ENCODE peak calls at places on chromosomes 6 and 20, in nine cellular contexts. D is ELR; R is D341Med; E is NCI-H345; I is HepG2; T is GM23248; L is endothelial cell; W is brain microvascular endothelial cell; B is stimulated activated CD8-positive, alpha-beta memory T cell treated with anti-CD3 and anti-CD28 coated beads, Interleukin-7, amount 100 ng/mL, for 4 hours. Y is an unnamed sample.

GRCh38 chr20:57071283-57071701 is 195.1 kb downstream of the BMP7 start:
- DNase-seq in B (no peak), T (peak; percentile 46), D (no peak), L (no peak), E (peak; percentile 85), I (no peak), W (no peak), R (no peak), Y (peak; percentile 52)

GRCh38 chr20:33704197-33704924 is 15.7 kb downstream of the PXMP4 start:
- DNase-seq in B (no peak), L (no peak), R (no peak), W (no peak), I (no peak), D (peak; percentile 30), E (no peak), T (peak; percentile 20), Y (peak; percentile 58)

GRCh38 chr6:69386431-69386830 is 410.4 kb downstream of the LMBRD1 start:
- DNase-seq in B (no peak), E (no peak), W (no peak), D (no peak), I (no peak), R (no peak), T (no peak), L (no peak), Y (no peak)

GRCh38 chr6:157908369-157909281 is 73.0 kb upstream of the SYNJ2 start:
- DNase-seq in L (no peak), B (no peak), W (no peak), D (no peak), R (no peak), T (no peak), E (no peak), I (no peak), Y (no peak)

GRCh38 chr20:7770046-7770445 is 170.2 kb downstream of the HAO1 start:
- DNase-seq in D (no peak), L (no peak), R (no peak), I (no peak), E (peak; percentile 63), B (no peak), W (no peak), T (no peak), Y (no peak)

GRCh38 chr6:88166901-88167624 is 916 bp upstream of the CNR1 start:
- DNase-seq in L (peak; percentile 14), R (peak; percentile 67), D (no peak), I (no peak), T (no peak), E (peak; percentile 30), B (no peak), W (no peak), Y (no peak)

GRCh38 chr20:33936651-33937050 is 57.1 kb upstream of the RALY start:
- DNase-seq in I (no peak), W (no peak), L (no peak), T (no peak), B (no peak), E (no peak), R (no peak), D (no peak), Y (no peak)

GRCh38 chr20:18692453-18692852 is 104.6 kb downstream of the DTD1 start:
- DNase-seq in E (no peak), D (no peak), W (no peak), R (no peak), L (no peak), I (no peak), B (no peak), T (no peak), Y (no peak)

GRCh38 chr20:64077876-64078551 is 1.3 kb downstream of the RGS19 start:
- DNase-seq in D (no peak), E (no peak), B (peak; percentile 28), I (no peak), R (no peak), W (no peak), T (no peak), L (no peak), Y (no peak)

GRCh38 chr6:128600397-128600951 is 80.1 kb upstream of the PTPRK start:
- DNase-seq in T (peak; percentile 96), L (peak; percentile 23), D (peak; percentile 97), B (no peak), W (peak; percentile 96), R (no peak), E (no peak), I (no peak), Y (peak; percentile 100)

GRCh38 chr20:61173966-61174725 is 77.9 kb upstream of the CDH4 start:
- DNase-seq in T (peak; percentile 57), I (no peak), B (no peak), L (no peak), D (peak; percentile 44), W (no peak), E (no peak), R (no peak), Y (peak; percentile 56)

GRCh38 chr20:34946661-34947060 is 8.9 kb downstream of the GSS start:
- DNase-seq in R (no peak), D (peak; percentile 26), B (no peak), L (no peak), T (no peak), I (peak; percentile 58), E (no peak), W (no peak), Y (no peak)

GRCh38 chr20:43829951-43830690 is 84.5 kb upstream of the TOX2 start:
- DNase-seq in B (no peak), I (no peak), L (no peak), R (no peak), W (no peak), E (no peak), D (no peak), T (no peak), Y (no peak)

GRCh38 chr6:92538926-92539325 is 880.4 kb downstream of the EPHA7 start:
- DNase-seq in B (no peak), L (no peak), I (no peak), D (no peak), E (no peak), T (no peak), W (no peak), R (no peak), Y (no peak)

GRCh38 chr6:101080597-101080996 is 199.5 kb upstream of the ASCC3 start:
- DNase-seq in B (no peak), D (peak; percentile 69), L (no peak), R (no peak), E (no peak), T (peak; percentile 64), W (peak; percentile 37), I (no peak), Y (peak; percentile 77)

GRCh38 chr6:158284340-158285210 is 27.7 kb upstream of the TULP4 start:
- DNase-seq in T (peak; percentile 83), R (peak; percentile 54), D (peak; percentile 59), I (no peak), B (no peak), W (peak; percentile 82), E (no peak), L (no peak), Y (peak; percentile 83)

GRCh38 chr20:6381887-6382286 is 259.1 kb upstream of the FERMT1 start:
- DNase-seq in I (peak; percentile 50), R (no peak), E (no peak), D (peak; percentile 5), T (peak; percentile 13), W (peak; percentile 19), L (peak; percentile 8), B (no peak), Y (peak; percentile 38)

GRCh38 chr20:52446421-52447231 is 255.0 kb upstream of the ZFP64 start:
- DNase-seq in D (no peak), I (no peak), L (no peak), T (no peak), B (no peak), R (no peak), W (peak; percentile 12), E (no peak), Y (peak; percentile 92)

GRCh38 chr6:161924516-161925116 is 650.8 kb upstream of the AGPAT4 start:
- DNase-seq in D (no peak), L (no peak), W (no peak), I (no peak), T (no peak), B (no peak), E (no peak), R (no peak), Y (no peak)

GRCh38 chr6:92270365-92270764 is 1149.0 kb downstream of the EPHA7 start:
- DNase-seq in W (no peak), E (no peak), R (no peak), I (no peak), T (no peak), L (no peak), B (no peak), D (no peak), Y (no peak)

GRCh38 chr20:44696315-44696714 is 18.9 kb upstream of the CCN5 start:
- DNase-seq in E (no peak), T (no peak), B (no peak), D (peak; percentile 40), W (no peak), I (peak; percentile 37), L (no peak), R (no peak), Y (no peak)

GRCh38 chr6:145860562-145860961 is 46.0 kb upstream of the FBXO30 start:
- DNase-seq in W (no peak), E (no peak), L (no peak), D (no peak), R (no peak), B (no peak), T (no peak), I (no peak), Y (no peak)

Y was measured in M059J.